ENCODE peak calls at places on chromosomes 1 and 21, in seven cellular contexts. Y is stomach, M is PC-3, F is left ventricle myocardium inferior, P is RWPE2, U is heart right ventricle, E is heart left ventricle. W is an unnamed sample. For H3K4me1, the result is how much of the 10 kb centered on the place peaks cover.

GRCh38 chr1:26690576-26691031 is 5.2 kb upstream of the ARID1A start:
- DNase-seq in E (no peak), Y (no peak), U (no peak), F (no peak), P (no peak), M (no peak), W (no peak)

GRCh38 chr1:55694297-55694696 is 479.1 kb upstream of the USP24 start:
- DNase-seq in P (no peak), E (no peak), Y (peak), U (no peak), M (no peak), F (no peak), W (no peak)

GRCh38 chr1:85465791-85466134 is 804 bp upstream of the DDAH1 start:
- DNase-seq in F (no peak), Y (no peak), U (no peak), P (no peak), M (no peak), E (no peak), W (no peak)

GRCh38 chr1:203274603-203275381 is 30.5 kb upstream of the BTG2 start:
- DNase-seq in M (no peak), P (no peak), U (no peak), Y (no peak), F (no peak), E (peak), W (peak)

GRCh38 chr1:55244476-55245109 is 29.4 kb upstream of the USP24 start:
- DNase-seq in M (peak), Y (no peak), E (no peak), P (no peak), F (no peak), U (no peak), W (no peak)

GRCh38 chr1:38608202-38608864 is 251.2 kb downstream of the RRAGC start:
- DNase-seq in P (no peak), M (no peak), Y (no peak), U (peak), E (peak), F (no peak), W (no peak)

GRCh38 chr1:157993179-157994080 is at the start of gene KIRREL1:
- DNase-seq in M (peak), Y (peak), E (peak), U (peak), P (no peak), F (peak), W (peak)

GRCh38 chr1:205248793-205249601 is 21.3 kb downstream of the TMCC2 start:
- DNase-seq in P (no peak), E (no peak), U (peak), F (peak), M (no peak), Y (peak), W (peak)

GRCh38 chr1:184110253-184111204 is 59.0 kb downstream of the TSEN15 start:
- DNase-seq in M (no peak), P (no peak), U (no peak), Y (no peak), E (no peak), F (no peak), W (no peak)

GRCh38 chr1:31753623-31754349 is 10.4 kb downstream of the ADGRB2 start:
- DNase-seq in F (peak), P (no peak), M (no peak), E (peak), Y (peak), U (peak), W (peak)

GRCh38 chr1:76336951-76337371 is 262.4 kb downstream of the ST6GALNAC3 start:
- DNase-seq in U (peak), E (peak), P (no peak), M (no peak), F (peak), Y (no peak), W (peak)

GRCh38 chr21:38921511-38922215 is 115.9 kb downstream of the ETS2 start:
- DNase-seq in M (peak), P (no peak), U (no peak), F (no peak), E (no peak), Y (no peak), W (peak)

GRCh38 chr1:57164584-57164983 is 198.8 kb upstream of the C8B start:
- DNase-seq in Y (no peak), E (no peak), P (no peak), F (no peak), U (no peak), M (no peak), W (no peak)
- H3K4me3 ChIP-seq in Y (no peak), E (no peak), P (no peak), F (no peak), U (no peak), M (no peak), W (no peak)

DNA sequence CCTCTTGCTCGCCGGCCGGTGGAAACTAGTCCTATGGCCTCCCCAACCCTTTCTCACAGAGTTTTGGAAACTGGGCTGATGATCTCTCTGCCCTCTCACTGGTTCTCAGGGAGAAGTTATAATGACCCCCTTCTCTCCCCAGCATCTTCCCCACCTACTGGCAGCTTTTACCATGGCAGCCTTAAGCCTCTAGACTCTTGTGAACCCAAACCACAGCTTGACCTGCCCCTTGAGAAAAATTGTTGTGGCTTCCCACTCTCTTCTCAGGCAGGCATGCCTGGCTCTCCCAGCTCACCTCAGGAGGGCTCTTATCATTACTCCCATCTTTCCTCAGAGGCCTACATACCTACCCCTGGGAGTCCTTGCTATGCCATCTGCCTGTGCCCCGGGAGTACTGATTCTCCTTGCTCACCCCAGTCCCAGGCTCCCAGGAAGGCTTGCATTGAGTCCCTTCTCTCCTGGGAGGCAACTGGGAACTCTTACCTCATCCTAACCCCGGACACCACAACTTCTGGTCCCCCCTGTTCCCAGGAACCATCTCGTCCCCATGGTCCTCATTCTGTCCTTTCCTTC is 1.6 kb downstream of the NSUN4 start:
- DNase-seq in M (peak), F (no peak), P (no peak), U (no peak), E (no peak), Y (no peak), W (no peak)
- TF ChIP-seq CTCF in M (peak), F (peak), P (no peak), U (peak), E (no peak), Y (no peak), W (no peak)

DNA sequence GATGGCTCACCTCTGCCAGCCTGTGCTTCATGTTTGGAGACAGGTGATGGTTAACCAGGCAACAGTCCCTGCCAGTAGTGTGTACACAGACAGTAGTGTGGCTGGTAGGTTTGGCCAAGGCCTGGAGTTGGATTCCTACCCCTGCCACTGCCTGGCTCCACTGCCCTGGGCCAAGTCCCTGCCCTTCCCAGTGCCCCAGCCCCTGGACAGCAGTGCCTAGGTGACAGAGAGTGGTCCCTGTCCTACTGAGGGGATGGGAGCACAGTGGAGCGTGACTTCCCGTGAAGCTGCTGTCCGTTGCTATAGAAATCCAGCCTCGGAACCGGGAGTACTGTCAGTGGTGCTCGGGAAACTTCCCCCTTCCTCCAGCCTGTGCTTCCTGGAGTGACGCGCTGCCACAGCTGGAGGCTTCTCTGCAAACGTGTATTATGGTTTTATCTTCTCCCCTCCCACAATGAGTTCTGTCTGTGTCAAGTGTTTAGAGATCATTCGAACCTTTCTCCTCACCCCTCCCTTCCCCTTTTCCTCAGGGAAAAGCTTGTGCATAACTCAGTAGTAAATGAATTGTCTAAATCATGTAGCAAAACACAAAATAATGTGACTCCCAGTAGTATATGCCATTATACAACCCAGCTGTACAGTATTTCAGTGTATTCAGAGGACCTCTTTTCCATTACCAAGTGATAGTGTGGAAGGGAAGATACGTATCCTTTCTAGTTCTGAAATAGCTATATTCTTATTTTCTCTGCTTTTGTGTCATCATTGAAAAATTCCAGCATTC is 73.4 kb downstream of the GALNT2 start:
- DNase-seq in U (no peak), M (no peak), P (no peak), E (peak), Y (no peak), F (no peak), W (peak)
- H3K4me1 ChIP-seq in U (under half), M (under half), P (under half), E (half or more), Y (under half), F (half or more), W (under half)

DNA sequence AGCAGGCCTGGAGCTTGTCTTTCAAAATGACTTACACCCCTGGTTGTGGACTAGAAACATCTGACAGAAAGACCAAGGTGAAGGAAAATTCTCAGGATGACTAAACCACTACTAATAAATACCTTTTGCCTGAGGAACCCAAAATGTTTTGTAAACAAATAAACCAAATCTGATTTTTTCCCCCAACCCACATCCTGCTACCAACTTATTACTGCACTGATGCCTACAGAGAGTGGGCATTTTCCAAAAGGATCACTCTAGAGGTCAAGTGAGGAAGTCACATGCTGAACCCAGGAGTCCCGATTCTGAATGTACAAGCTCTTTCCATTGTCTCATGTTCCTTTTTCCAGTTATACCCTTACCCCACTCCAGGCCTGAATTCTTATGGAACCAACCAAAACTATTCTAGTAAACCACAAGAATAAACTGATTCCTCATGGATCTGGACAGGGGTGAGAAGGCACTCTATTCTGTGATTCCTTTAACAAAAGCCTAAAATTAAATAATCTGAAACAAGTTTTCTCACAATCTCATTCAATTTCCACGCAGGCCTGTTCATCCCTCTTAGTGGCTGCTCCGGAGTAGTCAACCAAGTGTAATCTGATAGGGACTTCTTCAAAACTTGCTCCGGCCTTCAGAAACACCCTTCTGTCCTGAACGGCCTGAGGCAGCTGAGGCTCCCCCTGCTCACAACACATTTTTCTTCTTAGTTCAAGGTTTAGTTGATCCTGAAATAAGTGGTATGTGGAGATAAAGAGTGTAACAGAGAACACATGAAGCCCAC is 1.4 kb downstream of the PI4KB start:
- DNase-seq in Y (no peak), M (peak), U (no peak), F (no peak), E (no peak), P (no peak), W (no peak)
- H3K4me3 ChIP-seq in Y (peak), M (peak), U (peak), F (peak), E (peak), P (no peak), W (no peak)

GRCh38 chr1:152347116-152347728 is 12.6 kb downstream of the FLG2 start:
- DNase-seq in F (no peak), P (no peak), U (no peak), Y (no peak), E (no peak), M (peak), W (no peak)
- TF ChIP-seq CTCF in F (peak), P (peak), U (peak), Y (peak), E (peak), M (peak), W (peak)

GRCh38 chr1:43436371-43436770 is 17.4 kb downstream of the HYI start:
- DNase-seq in M (no peak), Y (no peak), P (no peak), F (no peak), U (no peak), E (no peak), W (no peak)

GRCh38 chr1:43432907-43433306 is 20.8 kb downstream of the HYI start:
- DNase-seq in F (no peak), U (no peak), Y (no peak), E (no peak), M (no peak), P (peak), W (no peak)

GRCh38 chr1:43434256-43434655 is 19.5 kb downstream of the HYI start:
- DNase-seq in F (no peak), U (no peak), M (no peak), P (no peak), E (no peak), Y (no peak), W (no peak)

GRCh38 chr1:43437031-43437973 is 16.4 kb downstream of the HYI start:
- DNase-seq in Y (peak), P (no peak), F (no peak), E (no peak), U (no peak), M (no peak), W (no peak)

DNA sequence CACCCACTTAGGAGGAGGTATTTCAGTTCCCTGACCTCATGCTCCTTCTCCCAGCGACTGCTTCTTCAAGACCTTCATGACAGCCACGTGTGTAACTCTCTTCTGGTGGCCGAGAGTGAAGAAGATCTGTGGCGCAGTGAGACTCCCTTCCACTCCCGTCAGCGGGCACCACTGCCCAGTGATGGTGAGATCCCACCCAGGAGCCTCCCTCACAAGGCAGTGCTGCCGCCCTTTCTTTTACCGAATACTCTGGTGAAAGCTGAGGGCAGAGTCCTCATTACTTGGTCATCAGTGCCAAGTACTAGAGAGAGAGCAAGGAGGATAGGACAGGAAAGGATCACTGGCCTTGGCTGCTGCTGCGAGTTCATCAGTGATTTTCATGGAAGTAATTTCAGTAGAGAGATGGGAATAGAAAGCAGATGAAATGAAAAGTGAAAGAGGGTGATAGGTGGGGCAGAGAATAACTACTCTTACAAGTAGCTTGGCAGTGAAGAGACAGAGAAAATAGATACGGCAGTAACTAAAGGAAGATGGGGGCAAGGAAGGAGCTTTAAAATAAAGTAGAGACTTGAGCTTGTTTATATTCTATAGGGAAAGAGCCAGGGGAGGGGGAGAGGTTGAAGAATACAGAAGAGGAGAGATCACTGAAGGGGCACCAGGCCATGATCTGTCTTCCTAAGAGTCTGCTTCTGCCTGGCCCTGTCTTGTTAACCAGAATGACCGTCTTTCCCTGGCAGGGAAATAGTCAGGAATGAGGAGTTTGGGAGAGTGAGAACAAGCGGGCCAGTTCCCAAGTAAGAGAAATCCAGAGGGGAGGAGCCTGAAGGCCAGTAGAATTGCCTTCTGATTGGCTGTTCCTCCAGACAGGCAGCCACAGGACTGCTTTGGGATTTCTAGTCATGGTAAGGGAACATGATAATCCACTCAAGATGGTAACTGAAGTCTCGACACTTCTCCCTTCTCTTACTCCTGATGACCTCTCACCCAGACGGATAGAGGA is 18.3 kb downstream of the HYI start:
- DNase-seq in F (no peak), E (no peak), M (no peak), P (no peak), Y (no peak), U (no peak), W (no peak)
- H3K4me1 ChIP-seq in F (under half), E (under half), M (under half), P (under half), Y (under half), U (under half), W (under half)

DNA sequence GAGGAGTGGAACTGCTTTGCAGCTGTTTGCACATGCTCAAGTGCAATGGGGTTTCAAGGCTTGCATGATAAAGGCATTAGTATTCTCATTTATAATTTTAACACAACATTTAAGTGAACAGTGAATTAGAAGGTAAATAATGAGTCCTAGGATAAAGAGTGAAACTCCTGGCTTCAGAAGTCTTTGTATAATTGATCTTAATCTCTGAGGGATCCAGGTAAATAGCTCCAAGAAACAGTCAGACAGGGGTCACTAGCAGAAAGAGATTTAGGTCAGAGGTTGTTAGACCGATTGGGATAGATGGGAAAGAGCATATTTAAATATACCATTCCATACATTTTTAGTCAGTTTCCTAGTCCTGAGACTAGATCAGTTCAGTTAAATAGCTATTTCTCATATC is 14.1 kb upstream of the THEM4 start:
- DNase-seq in M (no peak), Y (no peak), P (no peak), F (no peak), E (no peak), U (no peak), W (no peak)
- H3K4me3 ChIP-seq in M (no peak), Y (no peak), P (no peak), F (no peak), E (no peak), U (no peak), W (no peak)

DNA sequence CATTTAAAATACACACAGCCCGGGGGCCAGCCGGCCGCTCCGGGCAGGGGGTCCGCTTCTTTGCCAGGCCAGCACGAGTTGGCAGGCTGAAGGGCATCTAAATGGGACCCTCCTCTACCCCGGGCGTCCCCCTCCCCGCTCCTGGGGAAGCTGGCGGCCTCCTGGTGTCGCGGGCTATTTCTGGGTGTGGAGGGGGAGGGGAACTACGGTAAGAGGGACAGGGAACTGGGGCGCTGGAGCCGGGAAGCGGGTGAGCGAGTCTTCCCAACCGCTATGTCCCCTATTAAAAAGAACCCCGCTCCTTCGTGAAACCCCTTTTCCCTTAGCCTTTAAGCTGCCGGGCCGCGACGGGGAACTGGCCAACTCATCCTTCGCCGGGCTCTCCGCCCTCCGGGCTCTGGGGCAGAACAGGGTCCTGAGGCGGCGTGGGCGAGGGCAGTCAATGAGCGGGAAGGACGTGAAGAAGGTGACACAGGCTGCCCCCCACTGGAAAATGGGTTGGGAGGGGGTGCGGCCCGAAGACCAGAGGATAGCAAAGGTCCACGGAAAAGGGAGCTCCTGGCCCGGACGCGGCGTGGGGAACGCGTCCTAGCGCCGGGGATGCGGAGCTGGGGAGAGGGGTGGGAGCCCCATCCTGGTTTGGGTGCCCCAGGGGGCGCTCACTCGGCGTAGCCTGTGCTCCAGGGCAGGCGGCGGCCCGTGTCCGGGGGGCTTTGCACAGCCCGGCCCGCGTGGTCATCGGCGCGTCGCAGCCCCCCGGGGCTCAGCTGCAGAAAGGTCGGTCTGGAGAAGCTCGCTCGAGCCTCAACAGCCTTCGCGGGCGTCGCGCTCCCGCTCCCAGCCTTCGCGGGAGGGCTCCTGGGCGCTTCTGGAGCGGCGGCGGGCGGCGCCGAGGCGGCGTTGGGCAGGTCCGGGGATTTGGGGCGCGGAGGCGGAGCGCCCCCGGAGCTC is 544 bp downstream of the PPM1J start:
- DNase-seq in U (no peak), F (no peak), M (peak), P (no peak), Y (peak), E (no peak), W (peak)
- TF ChIP-seq CTCF in U (no peak), F (no peak), M (peak), P (peak), Y (no peak), E (no peak), W (no peak)